ENCODE peak calls at places on chromosome 6, in five cellular contexts. S is neuronal stem cell, W is endodermal cell, O is HCT116, U is SK-N-SH. V is an unnamed sample.

GRCh38 chr6:112289039-112289566 is 34.7 kb upstream of the LAMA4 start:
- DNase-seq in S (no peak), W (no peak), O (no peak), U (no peak), V (no peak)

GRCh38 chr6:79127660-79128059 is 49.6 kb upstream of the PHIP start:
- DNase-seq in S (no peak), W (peak; percentile 74), O (no peak), U (no peak), V (no peak)

GRCh38 chr6:166942393-166943168 is 13.8 kb downstream of the RNASET2 start:
- DNase-seq in S (no peak), W (no peak), O (no peak), U (peak; percentile 55), V (no peak)

GRCh38 chr6:47278545-47278944 is 31.2 kb downstream of the TNFRSF21 start:
- DNase-seq in S (no peak), W (peak; percentile 13), O (no peak), U (no peak), V (no peak)

GRCh38 chr6:81831274-81831673 is 78.8 kb upstream of the TENT5A start:
- DNase-seq in S (no peak), W (no peak), O (no peak), U (no peak), V (no peak)

GRCh38 chr6:137827411-137827940 is 39.6 kb upstream of the TNFAIP3 start:
- DNase-seq in S (no peak), W (no peak), O (no peak), U (no peak), V (no peak)

GRCh38 chr6:81396916-81397315 is 355.6 kb downstream of the TENT5A start:
- DNase-seq in S (no peak), W (no peak), O (no peak), U (no peak), V (no peak)

GRCh38 chr6:31304683-31305082 is 32.8 kb upstream of the HLA-C start:
- DNase-seq in S (no peak), W (no peak), O (no peak), U (no peak), V (no peak)

GRCh38 chr6:110690106-110690654 is 125.1 kb downstream of the CDK19 start:
- DNase-seq in S (no peak), W (peak; percentile 65), O (no peak), U (no peak), V (no peak)

GRCh38 chr6:157689875-157690274 is 133.2 kb upstream of the SNX9 start:
- DNase-seq in S (no peak), W (no peak), O (no peak), U (no peak), V (no peak)

GRCh38 chr6:113433506-113433991 is 423.6 kb upstream of the MARCKS start:
- DNase-seq in S (no peak), W (no peak), O (no peak), U (no peak), V (no peak)

GRCh38 chr6:816510-817084 is 123.7 kb upstream of the EXOC2 start:
- DNase-seq in S (no peak), W (no peak), O (no peak), U (no peak), V (no peak)

GRCh38 chr6:63814459-63814858 is 178.9 kb downstream of the PHF3 start:
- DNase-seq in S (no peak), W (no peak), O (no peak), U (no peak), V (no peak)

GRCh38 chr6:53168516-53169257 is 20.0 kb upstream of the GCM1 start:
- DNase-seq in S (no peak), W (no peak), O (no peak), U (no peak), V (no peak)

GRCh38 chr6:148455225-148455624 is 112.6 kb downstream of the SASH1 start:
- DNase-seq in S (no peak), W (peak; percentile 23), O (no peak), U (no peak), V (no peak)

GRCh38 chr6:102075539-102075938 is 682.0 kb downstream of the GRIK2 start:
- DNase-seq in S (no peak), W (no peak), O (no peak), U (no peak), V (no peak)

GRCh38 chr6:125787791-125788190 is 3.0 kb upstream of the NCOA7 start:
- DNase-seq in S (no peak), W (no peak), O (no peak), U (no peak), V (no peak)

GRCh38 chr6:49607391-49607982 is 29.2 kb downstream of the RHAG start:
- DNase-seq in S (no peak), W (no peak), O (no peak), U (no peak), V (no peak)
- H3K9ac ChIP-seq in S (no peak overlapping the region), W (no peak overlapping the region), O (no peak overlapping the region), U (no peak overlapping the region), V (no peak overlapping the region)

DNA sequence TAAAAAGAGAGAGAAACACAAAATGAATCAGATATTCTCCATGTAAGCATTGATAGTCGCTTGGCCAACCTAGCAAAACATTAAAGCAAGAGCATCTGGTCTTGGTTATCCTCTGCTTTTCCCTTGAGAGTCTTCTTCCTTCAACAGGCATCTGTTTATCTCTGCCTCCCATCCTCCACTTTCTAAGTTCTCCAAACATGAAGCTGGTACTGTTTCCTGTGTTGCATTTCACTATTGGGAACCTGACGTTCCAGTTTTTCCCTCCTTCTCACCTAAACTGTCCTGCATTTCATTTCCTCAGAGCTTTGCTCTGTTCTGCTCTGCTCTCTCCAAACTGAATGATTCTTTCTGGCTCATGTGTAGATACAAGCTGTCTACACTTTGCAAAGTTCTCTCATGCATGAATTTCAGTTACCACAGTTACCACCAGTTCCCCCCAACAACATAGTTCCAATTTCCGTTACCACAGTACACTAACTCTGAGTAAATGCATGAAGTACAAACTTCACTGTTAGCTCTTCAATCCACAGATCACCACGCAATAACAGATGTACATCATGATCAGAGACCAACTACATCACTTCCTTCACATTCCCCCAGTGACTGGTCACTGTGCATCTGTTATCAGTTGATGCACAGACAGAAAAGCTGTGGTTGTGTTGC is 86.7 kb upstream of the F13A1 start:
- DNase-seq in S (no peak), W (no peak), O (no peak), U (no peak), V (no peak)
- H3K9ac ChIP-seq in S (no peak overlapping the region), W (no peak overlapping the region), O (no peak overlapping the region), U (no peak overlapping the region), V (no peak overlapping the region)

GRCh38 chr6:34045698-34046097 is 100.2 kb downstream of the GRM4 start:
- DNase-seq in S (no peak), W (no peak), O (no peak), U (peak; percentile 83), V (no peak)
- H3K9ac ChIP-seq in S (no peak overlapping the region), W (no peak overlapping the region), O (no peak overlapping the region), U (no peak overlapping the region), V (no peak overlapping the region)

GRCh38 chr6:20205722-20206154 is 6.5 kb downstream of the MBOAT1 start:
- DNase-seq in S (no peak), W (no peak), O (no peak), U (no peak), V (no peak)
- H3K9ac ChIP-seq in S (no peak overlapping the region), W (no peak overlapping the region), O (no peak overlapping the region), U (no peak overlapping the region), V (no peak overlapping the region)

GRCh38 chr6:41682966-41683459 is 44.7 kb downstream of the MDFI start:
- DNase-seq in S (no peak), W (no peak), O (no peak), U (no peak), V (no peak)
- H3K9ac ChIP-seq in S (peak overlapping the region; percentile 51), W (no peak overlapping the region), O (no peak overlapping the region), U (no peak overlapping the region), V (peak overlapping the region; percentile 70)

DNA sequence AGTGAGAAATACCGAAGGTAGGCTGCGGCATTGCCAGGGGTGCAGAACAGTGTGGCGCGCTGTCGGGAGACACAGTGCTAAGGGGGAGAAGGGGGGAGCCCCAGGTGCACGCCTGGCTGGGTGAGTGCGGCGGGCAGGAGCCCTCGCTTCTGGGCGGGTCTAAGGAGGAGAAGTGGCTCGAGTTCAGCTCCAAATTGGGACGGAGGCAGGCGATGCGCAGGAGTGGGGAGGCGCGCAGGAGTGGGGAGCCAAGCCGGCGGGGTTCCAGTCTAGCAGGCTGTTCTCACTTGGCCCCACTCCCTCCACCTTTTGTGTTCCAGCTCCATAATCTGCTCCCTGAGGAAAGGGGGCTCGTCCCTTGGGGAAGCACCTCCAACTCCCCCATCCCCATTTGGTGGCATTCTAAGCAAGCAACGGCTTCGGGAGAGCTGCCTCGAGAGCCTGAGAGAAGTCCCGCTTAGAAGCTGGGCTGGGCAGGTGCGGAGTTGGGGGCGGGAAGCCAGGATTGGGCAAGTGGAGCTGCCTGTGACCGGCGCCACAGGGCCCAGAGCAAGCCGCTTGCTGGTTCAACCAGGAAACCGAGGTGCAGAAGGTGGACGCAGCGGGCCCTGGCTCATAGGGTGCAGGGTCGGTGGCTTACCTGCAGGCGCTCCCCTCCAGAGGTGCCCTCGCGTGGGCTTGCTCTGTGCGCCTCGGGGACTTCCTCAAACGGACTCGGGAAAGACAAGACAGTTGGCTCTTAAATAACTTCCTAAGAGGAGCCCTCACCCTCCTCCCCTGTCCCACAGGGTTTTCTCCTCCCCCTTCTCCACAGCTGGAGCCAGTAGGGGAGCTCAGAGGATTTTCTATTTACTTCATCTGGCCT is at the start of gene F13A1:
- DNase-seq in S (no peak), W (peak; percentile 88), O (no peak), U (no peak), V (no peak)
- H3K9ac ChIP-seq in S (peak within 1 kb of the TSS; percentile 65), W (no peak within 1 kb of the TSS), O (no peak within 1 kb of the TSS), U (no peak within 1 kb of the TSS), V (no peak within 1 kb of the TSS)

GRCh38 chr6:98835149-98836024 is 1.0 kb downstream of the POU3F2 start:
- DNase-seq in S (peak; percentile 54), W (peak; percentile 81), O (no peak), U (peak; percentile 78), V (no peak)

GRCh38 chr6:98831057-98832031 is 3.0 kb upstream of the POU3F2 start:
- DNase-seq in S (peak; percentile 29), W (peak; percentile 81), O (no peak), U (peak; percentile 67), V (no peak)

GRCh38 chr6:98834060-98835031 is at the start of gene POU3F2:
- DNase-seq in S (peak; percentile 98), W (peak; percentile 98), O (no peak), U (peak; percentile 97), V (peak; percentile 84)

GRCh38 chr6:98832282-98833100 is 1.9 kb upstream of the POU3F2 start:
- DNase-seq in S (peak; percentile 50), W (peak; percentile 67), O (no peak), U (peak; percentile 72), V (no peak)

GRCh38 chr6:98833101-98834059 is 994 bp upstream of the POU3F2 start:
- DNase-seq in S (peak; percentile 61), W (peak; percentile 84), O (no peak), U (peak; percentile 80), V (no peak)
- H3K9ac ChIP-seq in S (peak overlapping the region; percentile 82), W (no peak overlapping the region), O (no peak overlapping the region), U (peak overlapping the region; percentile 50), V (no peak overlapping the region)

V was measured in NT2/D1.